ENCODE peak calls at places on chromosomes 4 and X, in six cellular contexts. Q, V, M, X, C and P are unnamed samples.

GRCh38 chr4:34158883-34159282 is 2085.4 kb downstream of the ARAP2 start:
- DNase-seq in Q (no peak), V (no peak), M (no peak), X (no peak), C (no peak), P (no peak)

GRCh38 chr4:183074288-183074990 is 24.6 kb upstream of the WWC2 start:
- DNase-seq in Q (peak; percentile 7), V (no peak), M (peak; percentile 86), X (no peak), C (no peak), P (no peak)

GRCh38 chr4:122364700-122365404 is 14.0 kb upstream of the ADAD1 start:
- DNase-seq in Q (no peak), V (peak; percentile 26), M (no peak), X (no peak), C (no peak), P (no peak)

GRCh38 chr4:147109800-147110199 is 164.1 kb upstream of the TTC29 start:
- DNase-seq in Q (no peak), V (no peak), M (no peak), X (no peak), C (no peak), P (no peak)

GRCh38 chr4:6573551-6573950 is 1.4 kb upstream of the MAN2B2 start:
- DNase-seq in Q (no peak), V (peak; percentile 35), M (no peak), X (no peak), C (no peak), P (no peak)

GRCh38 chr4:91936301-91936700 is 367.5 kb upstream of the GRID2 start:
- DNase-seq in Q (peak; percentile 61), V (no peak), M (no peak), X (no peak), C (no peak), P (no peak)

GRCh38 chr4:23097251-23097650 is 404.5 kb downstream of the GBA3 start:
- DNase-seq in Q (peak; percentile 83), V (no peak), M (peak; percentile 58), X (peak; percentile 51), C (peak; percentile 10), P (peak; percentile 2)

GRCh38 chr4:186676531-186677158 is 47.0 kb downstream of the FAT1 start:
- DNase-seq in Q (peak; percentile 92), V (no peak), M (peak; percentile 89), X (peak; percentile 80), C (no peak), P (peak; percentile 51)

GRCh38 chrX:12137982-12138365 is 299 bp upstream of the FRMPD4 start:
- DNase-seq in Q (peak; percentile 4), V (peak; percentile 46), M (no peak), X (no peak), C (no peak), P (no peak)

GRCh38 chrX:38948046-38948445 is 146.8 kb downstream of the MID1IP1 start:
- DNase-seq in Q (no peak), V (no peak), M (no peak), X (no peak), C (no peak), P (no peak)
- TF ChIP-seq CTCF in Q (no peak), V (no peak), M (no peak), X (no peak), C (no peak), P (no peak)

GRCh38 chrX:102711872-102712215 is 404 bp upstream of the GPRASP2 start:
- DNase-seq in Q (no peak), V (peak; percentile 58), M (no peak), X (no peak), C (no peak), P (no peak)
- H3K4me3 ChIP-seq in Q (peak overlapping the region; percentile 61), V (peak overlapping the region; percentile 60), M (peak overlapping the region; percentile 69), X (peak overlapping the region; percentile 69), C (no peak overlapping the region), P (peak overlapping the region; percentile 56)

GRCh38 chrX:110665636-110666035 is 130.0 kb downstream of the CHRDL1 start:
- DNase-seq in Q (peak; percentile 9), V (peak; percentile 47), M (peak; percentile 31), X (no peak), C (peak; percentile 26), P (peak; percentile 7)
- TF ChIP-seq CTCF in Q (peak; percentile 64), V (peak; percentile 62), M (peak; percentile 71), X (peak; percentile 49), C (peak; percentile 74), P (peak; percentile 66)

GRCh38 chr4:138259801-138260200 is 17.7 kb upstream of the SLC7A11 start:
- DNase-seq in Q (peak; percentile 54), V (no peak), M (peak; percentile 64), X (no peak), C (no peak), P (no peak)

GRCh38 chr4:138259296-138259695 is 17.1 kb upstream of the SLC7A11 start:
- DNase-seq in Q (no peak), V (no peak), M (peak; percentile 74), X (no peak), C (no peak), P (no peak)

GRCh38 chr4:138256608-138257007 is 14.5 kb upstream of the SLC7A11 start:
- DNase-seq in Q (no peak), V (no peak), M (no peak), X (no peak), C (no peak), P (no peak)

GRCh38 chr4:138252551-138252950 is 10.4 kb upstream of the SLC7A11 start:
- DNase-seq in Q (no peak), V (no peak), M (no peak), X (no peak), C (no peak), P (no peak)

DNA sequence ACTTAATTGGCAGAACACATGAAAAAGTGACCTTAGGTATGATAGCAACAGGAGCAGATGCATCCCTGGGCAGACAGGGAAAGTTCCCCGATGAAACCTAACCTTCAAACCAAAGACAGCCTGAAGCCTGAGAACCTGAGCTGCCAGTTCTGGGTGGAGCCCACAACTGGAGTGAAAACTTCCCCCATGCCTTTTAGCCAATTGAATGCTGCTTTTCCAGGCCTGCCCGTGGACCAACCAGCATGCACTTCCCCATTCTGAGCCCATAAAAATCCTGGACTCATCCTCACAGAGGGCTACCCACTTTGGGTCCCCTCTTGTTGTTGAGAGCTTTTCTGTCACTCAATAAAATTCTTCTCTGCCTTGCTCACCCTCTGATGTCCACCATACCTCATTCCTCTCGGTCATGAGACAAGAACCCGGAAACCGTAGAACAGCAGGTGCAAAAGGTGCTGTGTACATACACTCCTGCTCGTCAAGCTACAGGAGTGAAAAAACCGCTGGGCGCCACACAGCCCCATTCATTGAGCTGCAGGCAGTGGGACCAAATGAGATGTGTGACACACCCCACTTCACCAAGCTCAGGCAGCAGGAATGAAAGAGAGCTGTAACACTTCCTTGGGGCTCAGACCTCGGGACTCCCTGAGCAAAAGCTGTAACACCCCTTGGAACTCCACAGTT is 13.9 kb upstream of the SLC7A11 start:
- DNase-seq in Q (no peak), V (peak; percentile 14), M (no peak), X (no peak), C (no peak), P (no peak)
- H3K4me3 ChIP-seq in Q (no peak overlapping the region), V (no peak overlapping the region), M (no peak overlapping the region), X (no peak overlapping the region), C (no peak overlapping the region), P (no peak overlapping the region)

GRCh38 chrX:15242899-15243555 is 26.9 kb downstream of the ASB9 start:
- DNase-seq in Q (peak; percentile 59), V (no peak), M (peak; percentile 50), X (no peak), C (peak; percentile 45), P (peak; percentile 7)
- TF ChIP-seq CTCF in Q (peak; percentile 56), V (peak; percentile 26), M (peak; percentile 64), X (no peak), C (peak; percentile 40), P (peak; percentile 46)

GRCh38 chr4:103719320-103720204 is at the start of gene TACR3:
- DNase-seq in Q (no peak), V (peak; percentile 63), M (no peak), X (no peak), C (no peak), P (no peak)
- H3K4me3 ChIP-seq in Q (peak within 1 kb of the TSS; percentile 33), V (peak within 1 kb of the TSS; percentile 10), M (no peak within 1 kb of the TSS), X (no peak within 1 kb of the TSS), C (no peak within 1 kb of the TSS), P (no peak within 1 kb of the TSS)

GRCh38 chrX:72306085-72306801 is 529 bp upstream of the CITED1 start:
- DNase-seq in Q (no peak), V (no peak), M (no peak), X (no peak), C (peak; percentile 39), P (no peak)

GRCh38 chrX:72306851-72307645 is 1.3 kb upstream of the CITED1 start:
- DNase-seq in Q (peak; percentile 73), V (peak; percentile 85), M (peak; percentile 47), X (peak; percentile 3), C (peak; percentile 88), P (no peak)

GRCh38 chrX:72308209-72308565 is 2.5 kb upstream of the CITED1 start:
- DNase-seq in Q (no peak), V (no peak), M (no peak), X (no peak), C (no peak), P (no peak)

GRCh38 chrX:72308566-72309296 is 3.0 kb upstream of the CITED1 start:
- DNase-seq in Q (peak; percentile 67), V (peak; percentile 82), M (peak; percentile 51), X (peak; percentile 4), C (peak; percentile 81), P (no peak)

GRCh38 chrX:72307646-72308051 is 1.9 kb upstream of the CITED1 start:
- DNase-seq in Q (no peak), V (no peak), M (no peak), X (no peak), C (no peak), P (no peak)
- TF ChIP-seq CTCF in Q (no peak), V (no peak), M (no peak), X (no peak), C (no peak), P (no peak)

GRCh38 chr4:13642163-13642562 is 14.6 kb upstream of the BOD1L1 start:
- DNase-seq in Q (peak; percentile 82), V (no peak), M (peak; percentile 21), X (no peak), C (no peak), P (no peak)

GRCh38 chr4:13641084-13641483 is 13.6 kb upstream of the BOD1L1 start:
- DNase-seq in Q (no peak), V (no peak), M (no peak), X (no peak), C (no peak), P (no peak)

GRCh38 chr4:13647012-13647411 is 19.5 kb upstream of the BOD1L1 start:
- DNase-seq in Q (no peak), V (no peak), M (no peak), X (no peak), C (no peak), P (no peak)

GRCh38 chr4:13642576-13642975 is 15.1 kb upstream of the BOD1L1 start:
- DNase-seq in Q (peak; percentile 79), V (no peak), M (peak; percentile 37), X (no peak), C (no peak), P (no peak)

DNA sequence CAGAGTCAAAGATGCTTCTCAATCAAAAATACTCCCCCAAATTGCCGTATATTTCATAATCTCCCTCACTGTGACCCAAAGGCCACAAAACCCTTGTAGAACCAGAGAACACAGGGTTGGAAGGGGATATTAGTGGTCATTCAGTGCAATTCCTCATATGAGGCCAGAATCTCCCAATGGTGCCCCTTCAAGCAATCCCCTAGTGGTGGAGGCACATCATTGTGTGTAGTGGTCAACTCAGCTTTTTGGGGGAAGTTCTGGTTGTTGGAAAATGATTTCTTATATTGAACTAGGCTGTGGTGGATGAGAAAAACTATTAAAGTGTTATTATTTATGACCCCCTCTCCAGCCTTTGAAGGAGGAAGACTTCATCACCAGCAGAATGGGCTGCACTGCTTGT is 17.6 kb upstream of the BOD1L1 start:
- DNase-seq in Q (no peak), V (no peak), M (no peak), X (no peak), C (no peak), P (no peak)
- H3K4me3 ChIP-seq in Q (no peak overlapping the region), V (no peak overlapping the region), M (no peak overlapping the region), X (no peak overlapping the region), C (no peak overlapping the region), P (no peak overlapping the region)